ENCODE peak calls at places on chromosome 15, in seven cellular contexts. One of them, this sample, is unnamed.

GRCh38 chr15:39624806-39625205 is 43.9 kb downstream of the THBS1 start:
- DNase-seq in DMS 273 treated with DMSO at 0.1 percent for 48 hours: no peak
- DNase-seq in EL: peak; percentile 90
- DNase-seq in ovary: peak; percentile 65
- DNase-seq in endothelial cell: no peak
- DNase-seq in psoas muscle: peak; percentile 68
- DNase-seq in PC-9: peak; percentile 49
- DNase-seq in this sample: no peak

GRCh38 chr15:33029247-33029646 is 165.3 kb downstream of the FMN1 start:
- DNase-seq in DMS 273 treated with DMSO at 0.1 percent for 48 hours: no peak
- DNase-seq in EL: no peak
- DNase-seq in ovary: no peak
- DNase-seq in endothelial cell: no peak
- DNase-seq in psoas muscle: no peak
- DNase-seq in PC-9: no peak
- DNase-seq in this sample: no peak

GRCh38 chr15:57251941-57252340 is 124.4 kb upstream of the CGNL1 start:
- DNase-seq in DMS 273 treated with DMSO at 0.1 percent for 48 hours: no peak
- DNase-seq in EL: peak; percentile 52
- DNase-seq in ovary: no peak
- DNase-seq in endothelial cell: no peak
- DNase-seq in psoas muscle: no peak
- DNase-seq in PC-9: no peak
- DNase-seq in this sample: no peak

GRCh38 chr15:87369269-87369668 is 887.3 kb downstream of the NTRK3 start:
- DNase-seq in DMS 273 treated with DMSO at 0.1 percent for 48 hours: no peak
- DNase-seq in EL: peak; percentile 97
- DNase-seq in ovary: no peak
- DNase-seq in endothelial cell: no peak
- DNase-seq in psoas muscle: no peak
- DNase-seq in PC-9: peak; percentile 6
- DNase-seq in this sample: no peak

GRCh38 chr15:77803487-77803886 is 170.8 kb upstream of the LINGO1 start:
- DNase-seq in DMS 273 treated with DMSO at 0.1 percent for 48 hours: no peak
- DNase-seq in EL: no peak
- DNase-seq in ovary: no peak
- DNase-seq in endothelial cell: no peak
- DNase-seq in psoas muscle: no peak
- DNase-seq in PC-9: no peak
- DNase-seq in this sample: no peak

GRCh38 chr15:31345606-31346366 is 19.2 kb downstream of the KLF13 start:
- DNase-seq in DMS 273 treated with DMSO at 0.1 percent for 48 hours: no peak
- DNase-seq in EL: no peak
- DNase-seq in ovary: no peak
- DNase-seq in endothelial cell: no peak
- DNase-seq in psoas muscle: peak; percentile 56
- DNase-seq in PC-9: no peak
- DNase-seq in this sample: no peak

GRCh38 chr15:80418892-80419537 is 14.8 kb downstream of the ARNT2 start:
- DNase-seq in DMS 273 treated with DMSO at 0.1 percent for 48 hours: no peak
- DNase-seq in EL: peak; percentile 58
- DNase-seq in ovary: no peak
- DNase-seq in endothelial cell: peak; percentile 33
- DNase-seq in psoas muscle: no peak
- DNase-seq in PC-9: peak; percentile 20
- DNase-seq in this sample: no peak

GRCh38 chr15:51085764-51086163 is 8.9 kb downstream of the TNFAIP8L3 start:
- DNase-seq in DMS 273 treated with DMSO at 0.1 percent for 48 hours: no peak
- DNase-seq in EL: no peak
- DNase-seq in ovary: no peak
- DNase-seq in endothelial cell: no peak
- DNase-seq in psoas muscle: no peak
- DNase-seq in PC-9: no peak
- DNase-seq in this sample: no peak

GRCh38 chr15:75348563-75349350 is 1.9 kb downstream of the NEIL1 start:
- DNase-seq in DMS 273 treated with DMSO at 0.1 percent for 48 hours: no peak
- DNase-seq in EL: no peak
- DNase-seq in ovary: no peak
- DNase-seq in endothelial cell: no peak
- DNase-seq in psoas muscle: peak; percentile 58
- DNase-seq in PC-9: peak; percentile 21
- DNase-seq in this sample: no peak

GRCh38 chr15:90915808-90916440 is 12.8 kb downstream of the MAN2A2 start:
- DNase-seq in DMS 273 treated with DMSO at 0.1 percent for 48 hours: no peak
- DNase-seq in EL: no peak
- DNase-seq in ovary: peak; percentile 35
- DNase-seq in endothelial cell: no peak
- DNase-seq in psoas muscle: peak; percentile 87
- DNase-seq in PC-9: no peak
- DNase-seq in this sample: no peak